ENCODE peak calls at places on chromosomes 2 and 18, in ten cellular contexts. R, O, G, B, P, H, X, Z, N and F are unnamed samples.

GRCh38 chr2:20444113-20444992 is 2.5 kb upstream of the RHOB start:
- DNase-seq in R (no peak), O (no peak), G (no peak), B (no peak), P (no peak), H (no peak), X (peak), Z (no peak), N (no peak), F (no peak)

GRCh38 chr2:133040175-133040574 is 370.2 kb upstream of the LYPD1 start:
- DNase-seq in R (no peak), O (no peak), G (no peak), B (no peak), P (no peak), H (no peak), X (no peak), Z (no peak), N (no peak), F (no peak)

GRCh38 chr2:97870396-97870843 is 125.3 kb downstream of the TMEM131 start:
- DNase-seq in R (peak), O (no peak), G (no peak), B (peak), P (no peak), H (no peak), X (no peak), Z (peak), N (peak), F (peak)

GRCh38 chr18:54558609-54559585 is 32.1 kb upstream of the DYNAP start:
- DNase-seq in R (peak), O (peak), G (peak), B (no peak), P (no peak), H (peak), X (peak), Z (peak), N (no peak), F (no peak)

GRCh38 chr2:101223814-101224231 is 28.9 kb upstream of the CNOT11 start:
- DNase-seq in R (no peak), O (no peak), G (peak), B (no peak), P (no peak), H (no peak), X (no peak), Z (peak), N (peak), F (no peak)

GRCh38 chr18:79875931-79876461 is 75.5 kb downstream of the SLC66A2 start:
- DNase-seq in R (no peak), O (no peak), G (no peak), B (no peak), P (no peak), H (no peak), X (no peak), Z (no peak), N (no peak), F (no peak)

GRCh38 chr2:201907128-201907886 is 101.0 kb downstream of the CDK15 start:
- DNase-seq in R (no peak), O (no peak), G (no peak), B (no peak), P (no peak), H (no peak), X (no peak), Z (no peak), N (no peak), F (no peak)

GRCh38 chr2:241855245-241855887 is 3.3 kb downstream of the PDCD1 start:
- DNase-seq in R (no peak), O (peak), G (no peak), B (no peak), P (no peak), H (no peak), X (no peak), Z (no peak), N (no peak), F (no peak)

GRCh38 chr2:173296235-173296634 is 58.4 kb upstream of the CDCA7 start:
- DNase-seq in R (peak), O (no peak), G (no peak), B (no peak), P (no peak), H (no peak), X (no peak), Z (peak), N (no peak), F (no peak)

GRCh38 chr2:37091873-37092272 is 7.6 kb downstream of the GPATCH11 start:
- DNase-seq in R (no peak), O (no peak), G (peak), B (no peak), P (no peak), H (no peak), X (no peak), Z (peak), N (no peak), F (no peak)

GRCh38 chr18:12246849-12247808 is 7.0 kb upstream of the CIDEA start:
- DNase-seq in R (no peak), O (peak), G (peak), B (no peak), P (no peak), H (no peak), X (peak), Z (peak), N (no peak), F (no peak)

GRCh38 chr2:236663267-236663666 is 93.6 kb downstream of the ACKR3 start:
- DNase-seq in R (no peak), O (no peak), G (no peak), B (no peak), P (no peak), H (peak), X (no peak), Z (no peak), N (no peak), F (no peak)

GRCh38 chr2:187962538-187962937 is 329.1 kb upstream of the GULP1 start:
- DNase-seq in R (no peak), O (no peak), G (no peak), B (no peak), P (no peak), H (no peak), X (no peak), Z (no peak), N (no peak), F (no peak)

GRCh38 chr18:58044370-58045264 is 591 bp downstream of the NEDD4L start:
- DNase-seq in R (peak), O (peak), G (peak), B (no peak), P (peak), H (peak), X (peak), Z (peak), N (no peak), F (no peak)

GRCh38 chr2:41941831-41942230 is 106.0 kb upstream of the PKDCC start:
- DNase-seq in R (no peak), O (no peak), G (no peak), B (no peak), P (no peak), H (no peak), X (no peak), Z (no peak), N (no peak), F (no peak)

GRCh38 chr2:1088192-1088860 is 137.7 kb downstream of the SNTG2 start:
- DNase-seq in R (peak), O (no peak), G (no peak), B (no peak), P (no peak), H (no peak), X (no peak), Z (no peak), N (no peak), F (no peak)

GRCh38 chr18:80244956-80245730 is 2.2 kb downstream of the PARD6G start:
- DNase-seq in R (no peak), O (no peak), G (no peak), B (no peak), P (no peak), H (no peak), X (no peak), Z (no peak), N (no peak), F (no peak)

GRCh38 chr18:62979172-62979571 is 263.8 kb downstream of the PHLPP1 start:
- DNase-seq in R (peak), O (no peak), G (no peak), B (no peak), P (no peak), H (no peak), X (no peak), Z (no peak), N (peak), F (no peak)

GRCh38 chr2:132830321-132830720 is 160.3 kb upstream of the LYPD1 start:
- DNase-seq in R (no peak), O (no peak), G (no peak), B (no peak), P (no peak), H (no peak), X (no peak), Z (no peak), N (no peak), F (no peak)

DNA sequence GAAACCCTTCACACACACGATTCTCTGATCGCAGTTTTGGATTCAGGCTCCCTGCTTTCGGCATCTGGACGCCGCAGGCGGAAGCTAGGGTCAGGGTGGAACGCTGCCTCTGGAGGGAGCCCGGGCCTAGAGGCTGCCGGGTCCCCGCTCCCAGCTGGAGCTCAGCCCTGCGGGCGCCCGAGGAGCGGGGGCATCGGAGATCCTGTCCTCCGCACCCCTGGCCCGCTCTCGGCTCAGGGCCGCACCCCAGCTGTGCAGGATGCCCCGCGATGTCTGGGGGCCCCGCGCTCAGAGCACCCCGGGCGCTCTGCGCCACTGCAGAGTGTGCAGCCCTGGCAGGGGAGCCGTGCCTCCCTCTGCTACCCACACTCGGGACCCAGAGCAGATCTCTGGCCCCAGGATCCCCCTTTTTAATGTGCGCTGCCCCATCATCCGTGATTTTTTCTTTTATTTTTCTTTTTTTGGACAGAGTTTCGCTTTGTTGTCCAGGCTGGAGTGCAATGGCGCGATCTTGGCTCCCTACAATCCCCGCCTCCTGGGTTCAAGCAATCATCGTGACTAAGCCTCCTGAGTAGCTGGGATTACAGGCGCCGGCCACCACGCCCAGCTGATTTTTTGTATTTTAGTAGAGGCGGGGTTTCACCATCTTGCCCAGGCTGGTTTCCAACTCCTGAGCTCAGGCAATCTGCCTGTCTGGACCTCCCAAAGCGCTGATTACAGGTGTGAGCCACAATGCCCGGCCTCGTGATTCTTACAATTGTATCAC is 54.8 kb upstream of the TUBA3E start:
- DNase-seq in R (no peak), O (peak), G (no peak), B (no peak), P (no peak), H (peak), X (no peak), Z (no peak), N (no peak), F (no peak)
- H3K4me3 ChIP-seq in R (no peak), O (no peak), G (no peak), B (no peak), P (no peak), H (peak), X (no peak), Z (no peak), N (no peak), F (no peak)

GRCh38 chr2:60438136-60438535 is 115.3 kb downstream of the BCL11A start:
- DNase-seq in R (no peak), O (no peak), G (peak), B (no peak), P (no peak), H (no peak), X (no peak), Z (no peak), N (no peak), F (no peak)

GRCh38 chr2:60440080-60440753 is 113.2 kb downstream of the BCL11A start:
- DNase-seq in R (no peak), O (no peak), G (no peak), B (no peak), P (no peak), H (no peak), X (no peak), Z (no peak), N (no peak), F (no peak)

GRCh38 chr2:60440761-60441160 is 112.7 kb downstream of the BCL11A start:
- DNase-seq in R (peak), O (no peak), G (no peak), B (no peak), P (no peak), H (no peak), X (no peak), Z (no peak), N (no peak), F (no peak)

GRCh38 chr2:60438653-60439052 is 114.8 kb downstream of the BCL11A start:
- DNase-seq in R (no peak), O (no peak), G (no peak), B (no peak), P (no peak), H (no peak), X (no peak), Z (no peak), N (no peak), F (no peak)

DNA sequence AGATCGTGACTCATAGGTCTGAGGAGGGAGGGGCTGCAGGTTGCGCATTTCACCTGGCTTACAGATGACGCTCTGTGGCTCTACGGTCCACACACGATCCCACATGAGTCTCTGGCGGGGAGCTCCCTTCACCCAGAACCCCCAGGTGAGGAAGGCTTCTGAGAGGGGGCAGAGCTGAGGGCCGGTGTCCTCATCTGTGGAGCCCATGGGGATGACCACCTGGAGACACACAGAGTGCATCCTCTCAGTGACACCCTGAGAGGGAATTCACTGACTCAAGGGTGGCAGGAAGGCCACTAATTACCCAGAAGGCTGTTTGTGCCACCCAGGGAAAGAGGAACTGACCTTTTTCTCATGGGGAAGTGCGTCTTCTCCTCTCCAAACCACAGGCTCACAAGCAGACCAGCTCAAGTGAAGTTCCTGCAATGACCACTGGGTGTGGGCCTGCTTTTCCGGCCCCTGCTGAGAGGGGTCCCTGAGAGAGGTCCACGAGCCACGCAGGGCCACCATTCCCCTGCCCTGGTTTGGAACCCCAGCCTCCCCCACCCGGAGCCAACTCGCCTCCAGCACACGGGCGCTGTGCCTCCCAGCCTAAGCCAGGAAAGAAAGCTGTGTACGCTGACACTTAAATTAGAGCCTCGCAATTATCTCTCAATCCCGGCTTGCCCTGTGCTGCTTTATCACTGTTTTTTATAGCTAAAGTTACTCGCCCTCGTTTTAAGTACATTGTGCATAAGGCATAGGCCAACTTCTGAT is 114.1 kb downstream of the BCL11A start:
- DNase-seq in R (no peak), O (peak), G (peak), B (no peak), P (no peak), H (peak), X (peak), Z (peak), N (no peak), F (no peak)
- H3K9ac ChIP-seq in R (no peak), O (no peak), G (peak), B (no peak), P (no peak), H (peak), X (no peak), Z (no peak), N (no peak), F (no peak)

GRCh38 chr2:217970206-217970605 is 32.6 kb downstream of the TNS1 start:
- DNase-seq in R (no peak), O (no peak), G (no peak), B (no peak), P (no peak), H (no peak), X (no peak), Z (no peak), N (no peak), F (no peak)

GRCh38 chr2:217972490-217972889 is 30.3 kb downstream of the TNS1 start:
- DNase-seq in R (no peak), O (no peak), G (no peak), B (no peak), P (no peak), H (no peak), X (peak), Z (no peak), N (no peak), F (no peak)

GRCh38 chr2:217971166-217971565 is 31.6 kb downstream of the TNS1 start:
- DNase-seq in R (no peak), O (no peak), G (no peak), B (no peak), P (no peak), H (no peak), X (no peak), Z (no peak), N (no peak), F (no peak)

GRCh38 chr2:217973008-217973787 is 29.6 kb downstream of the TNS1 start:
- DNase-seq in R (no peak), O (no peak), G (no peak), B (no peak), P (no peak), H (no peak), X (no peak), Z (no peak), N (no peak), F (no peak)

GRCh38 chr2:217972037-217972436 is 30.8 kb downstream of the TNS1 start:
- DNase-seq in R (no peak), O (no peak), G (no peak), B (no peak), P (no peak), H (no peak), X (no peak), Z (no peak), N (no peak), F (no peak)
- H3K27ac ChIP-seq in R (no peak), O (no peak), G (no peak), B (no peak), P (no peak), H (no peak), X (no peak), Z (no peak), N (no peak), F (no peak)

DNA sequence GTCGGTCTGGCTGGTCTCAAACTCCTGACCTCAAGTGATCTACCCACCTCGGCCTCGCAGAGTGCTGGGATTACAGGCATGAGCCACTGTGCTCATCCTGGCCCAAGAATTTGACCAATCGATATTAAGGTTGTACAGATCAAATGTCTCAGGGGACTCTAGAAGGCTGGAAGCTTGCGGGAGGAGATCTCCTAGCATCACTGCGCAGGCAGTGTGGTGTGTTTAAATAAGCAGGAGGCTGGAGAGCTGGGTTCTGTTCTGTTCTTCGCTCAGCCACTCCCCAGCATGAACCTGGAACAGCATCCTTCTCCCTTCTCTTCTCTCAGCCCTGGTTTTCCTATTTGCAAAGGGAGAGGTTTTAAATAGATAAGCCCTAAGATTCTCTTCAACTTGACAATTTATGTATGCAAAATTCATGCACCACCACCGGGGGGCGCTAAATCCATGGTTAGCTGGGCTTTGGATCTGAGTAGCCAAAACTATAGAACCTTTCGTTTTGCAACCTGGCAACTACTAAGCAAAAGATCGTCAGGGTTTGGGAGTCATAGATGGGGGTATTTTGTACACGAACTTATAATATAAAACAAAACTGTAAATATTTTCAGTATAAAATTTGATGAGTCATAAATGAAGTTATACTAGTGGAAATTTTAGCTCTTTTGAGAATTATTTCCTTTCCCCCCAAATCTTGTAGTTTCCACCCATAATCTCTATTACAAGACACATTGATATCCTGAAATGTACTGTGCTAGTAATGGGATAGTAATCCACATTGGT is 60.6 kb downstream of the SLC16A14 start:
- DNase-seq in R (peak), O (peak), G (peak), B (peak), P (peak), H (peak), X (peak), Z (peak), N (peak), F (peak)
- H3K4me3 ChIP-seq in R (peak), O (no peak), G (no peak), B (no peak), P (no peak), H (no peak), X (no peak), Z (no peak), N (no peak), F (peak)